ENCODE peak calls at places on chromosomes 16 and 17, in nine cellular contexts. One of them, this sample, is unnamed.

GRCh38 chr17:6215071-6216035 is 145.2 kb downstream of the WSCD1 start:
- DNase-seq in choroid plexus epithelial cell: no peak
- DNase-seq in NCI-H1436: no peak
- DNase-seq in neural crest cell: no peak
- DNase-seq in stimulated activated CD4-positive, alpha-beta T cell treated with anti-CD3 and anti-CD28 coated beads, Interleukin-15, amount 100 ng/mL, for 24 hours: no peak
- DNase-seq in fibroblast of the aortic adventitia: no peak
- DNase-seq in mucosa of descending colon: no peak
- DNase-seq in T-cell: no peak
- DNase-seq in OCI-M1: no peak
- DNase-seq in this sample: no peak

GRCh38 chr16:80260906-80261311 is 279.9 kb upstream of the DYNLRB2 start:
- DNase-seq in choroid plexus epithelial cell: peak
- DNase-seq in NCI-H1436: no peak
- DNase-seq in neural crest cell: no peak
- DNase-seq in stimulated activated CD4-positive, alpha-beta T cell treated with anti-CD3 and anti-CD28 coated beads, Interleukin-15, amount 100 ng/mL, for 24 hours: no peak
- DNase-seq in fibroblast of the aortic adventitia: no peak
- DNase-seq in mucosa of descending colon: peak
- DNase-seq in T-cell: no peak
- DNase-seq in OCI-M1: no peak
- DNase-seq in this sample: no peak

GRCh38 chr17:19755392-19755791 is 7.3 kb upstream of the ALDH3A1 start:
- DNase-seq in choroid plexus epithelial cell: no peak
- DNase-seq in NCI-H1436: no peak
- DNase-seq in neural crest cell: no peak
- DNase-seq in stimulated activated CD4-positive, alpha-beta T cell treated with anti-CD3 and anti-CD28 coated beads, Interleukin-15, amount 100 ng/mL, for 24 hours: no peak
- DNase-seq in fibroblast of the aortic adventitia: no peak
- DNase-seq in mucosa of descending colon: no peak
- DNase-seq in T-cell: no peak
- DNase-seq in OCI-M1: no peak
- DNase-seq in this sample: no peak

GRCh38 chr17:30421592-30421991 is 42.9 kb downstream of the CPD start:
- DNase-seq in choroid plexus epithelial cell: no peak
- DNase-seq in NCI-H1436: no peak
- DNase-seq in neural crest cell: no peak
- DNase-seq in stimulated activated CD4-positive, alpha-beta T cell treated with anti-CD3 and anti-CD28 coated beads, Interleukin-15, amount 100 ng/mL, for 24 hours: no peak
- DNase-seq in fibroblast of the aortic adventitia: no peak
- DNase-seq in mucosa of descending colon: no peak
- DNase-seq in T-cell: no peak
- DNase-seq in OCI-M1: no peak
- DNase-seq in this sample: no peak

GRCh38 chr17:19321481-19322128 is 40.9 kb downstream of the B9D1 start:
- DNase-seq in choroid plexus epithelial cell: no peak
- DNase-seq in NCI-H1436: no peak
- DNase-seq in neural crest cell: no peak
- DNase-seq in stimulated activated CD4-positive, alpha-beta T cell treated with anti-CD3 and anti-CD28 coated beads, Interleukin-15, amount 100 ng/mL, for 24 hours: no peak
- DNase-seq in fibroblast of the aortic adventitia: no peak
- DNase-seq in mucosa of descending colon: no peak
- DNase-seq in T-cell: no peak
- DNase-seq in OCI-M1: no peak
- DNase-seq in this sample: no peak

GRCh38 chr17:81127526-81128177 is 37.7 kb upstream of the PVALEF start:
- DNase-seq in choroid plexus epithelial cell: no peak
- DNase-seq in NCI-H1436: no peak
- DNase-seq in neural crest cell: no peak
- DNase-seq in stimulated activated CD4-positive, alpha-beta T cell treated with anti-CD3 and anti-CD28 coated beads, Interleukin-15, amount 100 ng/mL, for 24 hours: no peak
- DNase-seq in fibroblast of the aortic adventitia: no peak
- DNase-seq in mucosa of descending colon: no peak
- DNase-seq in T-cell: no peak
- DNase-seq in OCI-M1: no peak
- DNase-seq in this sample: no peak

GRCh38 chr17:35536664-35537160 is 766 bp downstream of the SLFN12L start:
- DNase-seq in choroid plexus epithelial cell: no peak
- DNase-seq in NCI-H1436: no peak
- DNase-seq in neural crest cell: no peak
- DNase-seq in stimulated activated CD4-positive, alpha-beta T cell treated with anti-CD3 and anti-CD28 coated beads, Interleukin-15, amount 100 ng/mL, for 24 hours: peak
- DNase-seq in fibroblast of the aortic adventitia: no peak
- DNase-seq in mucosa of descending colon: no peak
- DNase-seq in T-cell: no peak
- DNase-seq in OCI-M1: peak
- DNase-seq in this sample: no peak

GRCh38 chr17:82092995-82093751 is 4.9 kb downstream of the FASN start:
- DNase-seq in choroid plexus epithelial cell: no peak
- DNase-seq in NCI-H1436: no peak
- DNase-seq in neural crest cell: no peak
- DNase-seq in stimulated activated CD4-positive, alpha-beta T cell treated with anti-CD3 and anti-CD28 coated beads, Interleukin-15, amount 100 ng/mL, for 24 hours: peak
- DNase-seq in fibroblast of the aortic adventitia: no peak
- DNase-seq in mucosa of descending colon: peak
- DNase-seq in T-cell: no peak
- DNase-seq in OCI-M1: no peak
- DNase-seq in this sample: no peak

GRCh38 chr16:16150117-16150877 is 73.0 kb downstream of the ABCC6 start:
- DNase-seq in choroid plexus epithelial cell: peak
- DNase-seq in NCI-H1436: no peak
- DNase-seq in neural crest cell: no peak
- DNase-seq in stimulated activated CD4-positive, alpha-beta T cell treated with anti-CD3 and anti-CD28 coated beads, Interleukin-15, amount 100 ng/mL, for 24 hours: no peak
- DNase-seq in fibroblast of the aortic adventitia: peak
- DNase-seq in mucosa of descending colon: peak
- DNase-seq in T-cell: no peak
- DNase-seq in OCI-M1: no peak
- DNase-seq in this sample: no peak

GRCh38 chr17:50200447-50201225 is 795 bp downstream of the COL1A1 start:
- DNase-seq in choroid plexus epithelial cell: peak
- DNase-seq in NCI-H1436: peak
- DNase-seq in neural crest cell: peak
- DNase-seq in stimulated activated CD4-positive, alpha-beta T cell treated with anti-CD3 and anti-CD28 coated beads, Interleukin-15, amount 100 ng/mL, for 24 hours: peak
- DNase-seq in fibroblast of the aortic adventitia: peak
- DNase-seq in mucosa of descending colon: peak
- DNase-seq in T-cell: peak
- DNase-seq in OCI-M1: peak
- DNase-seq in this sample: peak

GRCh38 chr17:47851764-47852112 is 775 bp upstream of the SP6 start:
- DNase-seq in choroid plexus epithelial cell: no peak
- DNase-seq in NCI-H1436: no peak
- DNase-seq in neural crest cell: no peak
- DNase-seq in stimulated activated CD4-positive, alpha-beta T cell treated with anti-CD3 and anti-CD28 coated beads, Interleukin-15, amount 100 ng/mL, for 24 hours: no peak
- DNase-seq in fibroblast of the aortic adventitia: no peak
- DNase-seq in mucosa of descending colon: no peak
- DNase-seq in T-cell: no peak
- DNase-seq in OCI-M1: no peak
- DNase-seq in this sample: no peak

GRCh38 chr17:63714550-63715277 is 14.8 kb upstream of the LIMD2 start:
- DNase-seq in choroid plexus epithelial cell: peak
- DNase-seq in NCI-H1436: no peak
- DNase-seq in neural crest cell: no peak
- DNase-seq in stimulated activated CD4-positive, alpha-beta T cell treated with anti-CD3 and anti-CD28 coated beads, Interleukin-15, amount 100 ng/mL, for 24 hours: no peak
- DNase-seq in fibroblast of the aortic adventitia: no peak
- DNase-seq in mucosa of descending colon: no peak
- DNase-seq in T-cell: no peak
- DNase-seq in OCI-M1: no peak
- DNase-seq in this sample: no peak

GRCh38 chr16:88382491-88383400 is at the start of gene ZNF469:
- DNase-seq in choroid plexus epithelial cell: peak
- DNase-seq in NCI-H1436: no peak
- DNase-seq in neural crest cell: no peak
- DNase-seq in stimulated activated CD4-positive, alpha-beta T cell treated with anti-CD3 and anti-CD28 coated beads, Interleukin-15, amount 100 ng/mL, for 24 hours: peak
- DNase-seq in fibroblast of the aortic adventitia: peak
- DNase-seq in mucosa of descending colon: peak
- DNase-seq in T-cell: no peak
- DNase-seq in OCI-M1: no peak
- DNase-seq in this sample: no peak

GRCh38 chr17:19744922-19745757 is 3.0 kb downstream of the ALDH3A1 start:
- DNase-seq in choroid plexus epithelial cell: peak
- DNase-seq in NCI-H1436: peak
- DNase-seq in neural crest cell: peak
- DNase-seq in stimulated activated CD4-positive, alpha-beta T cell treated with anti-CD3 and anti-CD28 coated beads, Interleukin-15, amount 100 ng/mL, for 24 hours: peak
- DNase-seq in fibroblast of the aortic adventitia: peak
- DNase-seq in mucosa of descending colon: peak
- DNase-seq in T-cell: peak
- DNase-seq in OCI-M1: peak
- DNase-seq in this sample: no peak

GRCh38 chr17:19508327-19508867 is 25.3 kb upstream of the SLC47A1 start:
- DNase-seq in choroid plexus epithelial cell: no peak
- DNase-seq in NCI-H1436: peak
- DNase-seq in neural crest cell: no peak
- DNase-seq in stimulated activated CD4-positive, alpha-beta T cell treated with anti-CD3 and anti-CD28 coated beads, Interleukin-15, amount 100 ng/mL, for 24 hours: peak
- DNase-seq in fibroblast of the aortic adventitia: no peak
- DNase-seq in mucosa of descending colon: peak
- DNase-seq in T-cell: peak
- DNase-seq in OCI-M1: no peak
- DNase-seq in this sample: no peak

GRCh38 chr16:2467301-2468141 is 3.6 kb upstream of the NTN3 start:
- DNase-seq in choroid plexus epithelial cell: peak
- DNase-seq in NCI-H1436: peak
- DNase-seq in neural crest cell: peak
- DNase-seq in stimulated activated CD4-positive, alpha-beta T cell treated with anti-CD3 and anti-CD28 coated beads, Interleukin-15, amount 100 ng/mL, for 24 hours: peak
- DNase-seq in fibroblast of the aortic adventitia: peak
- DNase-seq in mucosa of descending colon: peak
- DNase-seq in T-cell: no peak
- DNase-seq in OCI-M1: peak
- DNase-seq in this sample: peak

GRCh38 chr17:80927791-80928216 is 63.8 kb upstream of the CHMP6 start:
- DNase-seq in choroid plexus epithelial cell: peak
- DNase-seq in NCI-H1436: no peak
- DNase-seq in neural crest cell: no peak
- DNase-seq in stimulated activated CD4-positive, alpha-beta T cell treated with anti-CD3 and anti-CD28 coated beads, Interleukin-15, amount 100 ng/mL, for 24 hours: no peak
- DNase-seq in fibroblast of the aortic adventitia: no peak
- DNase-seq in mucosa of descending colon: no peak
- DNase-seq in T-cell: no peak
- DNase-seq in OCI-M1: no peak
- DNase-seq in this sample: no peak

GRCh38 chr17:79897243-79898063 is 58.2 kb upstream of the CBX4 start:
- DNase-seq in choroid plexus epithelial cell: no peak
- DNase-seq in NCI-H1436: no peak
- DNase-seq in neural crest cell: no peak
- DNase-seq in stimulated activated CD4-positive, alpha-beta T cell treated with anti-CD3 and anti-CD28 coated beads, Interleukin-15, amount 100 ng/mL, for 24 hours: no peak
- DNase-seq in fibroblast of the aortic adventitia: no peak
- DNase-seq in mucosa of descending colon: no peak
- DNase-seq in T-cell: no peak
- DNase-seq in OCI-M1: no peak
- DNase-seq in this sample: no peak

GRCh38 chr17:36722121-36722902 is 120.9 kb downstream of the MRM1 start:
- DNase-seq in choroid plexus epithelial cell: peak
- DNase-seq in NCI-H1436: peak
- DNase-seq in neural crest cell: peak
- DNase-seq in stimulated activated CD4-positive, alpha-beta T cell treated with anti-CD3 and anti-CD28 coated beads, Interleukin-15, amount 100 ng/mL, for 24 hours: peak
- DNase-seq in fibroblast of the aortic adventitia: peak
- DNase-seq in mucosa of descending colon: peak
- DNase-seq in T-cell: peak
- DNase-seq in OCI-M1: peak
- DNase-seq in this sample: no peak

GRCh38 chr16:56702836-56703235 is 20.6 kb downstream of the MT1X start:
- DNase-seq in choroid plexus epithelial cell: no peak
- DNase-seq in NCI-H1436: no peak
- DNase-seq in neural crest cell: no peak
- DNase-seq in stimulated activated CD4-positive, alpha-beta T cell treated with anti-CD3 and anti-CD28 coated beads, Interleukin-15, amount 100 ng/mL, for 24 hours: no peak
- DNase-seq in fibroblast of the aortic adventitia: no peak
- DNase-seq in mucosa of descending colon: no peak
- DNase-seq in T-cell: no peak
- DNase-seq in OCI-M1: no peak
- DNase-seq in this sample: no peak

GRCh38 chr16:1477033-1477432 is 2.2 kb upstream of the CLCN7 start:
- DNase-seq in choroid plexus epithelial cell: no peak
- DNase-seq in NCI-H1436: no peak
- DNase-seq in neural crest cell: no peak
- DNase-seq in stimulated activated CD4-positive, alpha-beta T cell treated with anti-CD3 and anti-CD28 coated beads, Interleukin-15, amount 100 ng/mL, for 24 hours: no peak
- DNase-seq in fibroblast of the aortic adventitia: no peak
- DNase-seq in mucosa of descending colon: no peak
- DNase-seq in T-cell: no peak
- DNase-seq in OCI-M1: no peak
- DNase-seq in this sample: no peak

GRCh38 chr16:11560701-11561439 is 25.8 kb downstream of the LITAF start:
- DNase-seq in choroid plexus epithelial cell: peak
- DNase-seq in NCI-H1436: no peak
- DNase-seq in neural crest cell: no peak
- DNase-seq in stimulated activated CD4-positive, alpha-beta T cell treated with anti-CD3 and anti-CD28 coated beads, Interleukin-15, amount 100 ng/mL, for 24 hours: peak
- DNase-seq in fibroblast of the aortic adventitia: no peak
- DNase-seq in mucosa of descending colon: no peak
- DNase-seq in T-cell: peak
- DNase-seq in OCI-M1: no peak
- DNase-seq in this sample: no peak

GRCh38 chr16:30721606-30722005 is 22.6 kb downstream of the SRCAP start:
- DNase-seq in choroid plexus epithelial cell: no peak
- DNase-seq in NCI-H1436: no peak
- DNase-seq in neural crest cell: no peak
- DNase-seq in stimulated activated CD4-positive, alpha-beta T cell treated with anti-CD3 and anti-CD28 coated beads, Interleukin-15, amount 100 ng/mL, for 24 hours: no peak
- DNase-seq in fibroblast of the aortic adventitia: no peak
- DNase-seq in mucosa of descending colon: no peak
- DNase-seq in T-cell: no peak
- DNase-seq in OCI-M1: no peak
- DNase-seq in this sample: no peak

GRCh38 chr17:82238562-82239201 is 9.8 kb downstream of the SLC16A3 start:
- DNase-seq in choroid plexus epithelial cell: peak
- DNase-seq in NCI-H1436: peak
- DNase-seq in neural crest cell: no peak
- DNase-seq in stimulated activated CD4-positive, alpha-beta T cell treated with anti-CD3 and anti-CD28 coated beads, Interleukin-15, amount 100 ng/mL, for 24 hours: peak
- DNase-seq in fibroblast of the aortic adventitia: peak
- DNase-seq in mucosa of descending colon: peak
- DNase-seq in T-cell: peak
- DNase-seq in OCI-M1: no peak
- DNase-seq in this sample: no peak

GRCh38 chr16:87361916-87362619 is 21.5 kb downstream of the FBXO31 start:
- DNase-seq in choroid plexus epithelial cell: peak
- DNase-seq in NCI-H1436: no peak
- DNase-seq in neural crest cell: no peak
- DNase-seq in stimulated activated CD4-positive, alpha-beta T cell treated with anti-CD3 and anti-CD28 coated beads, Interleukin-15, amount 100 ng/mL, for 24 hours: no peak
- DNase-seq in fibroblast of the aortic adventitia: no peak
- DNase-seq in mucosa of descending colon: no peak
- DNase-seq in T-cell: no peak
- DNase-seq in OCI-M1: no peak
- DNase-seq in this sample: no peak

GRCh38 chr16:81650982-81651562 is 128.0 kb upstream of the PLCG2 start:
- DNase-seq in choroid plexus epithelial cell: peak
- DNase-seq in NCI-H1436: peak
- DNase-seq in neural crest cell: no peak
- DNase-seq in stimulated activated CD4-positive, alpha-beta T cell treated with anti-CD3 and anti-CD28 coated beads, Interleukin-15, amount 100 ng/mL, for 24 hours: no peak
- DNase-seq in fibroblast of the aortic adventitia: peak
- DNase-seq in mucosa of descending colon: peak
- DNase-seq in T-cell: no peak
- DNase-seq in OCI-M1: peak
- DNase-seq in this sample: no peak

GRCh38 chr17:81898885-81899284 is 3.2 kb upstream of the NPB start:
- DNase-seq in choroid plexus epithelial cell: no peak
- DNase-seq in NCI-H1436: no peak
- DNase-seq in neural crest cell: no peak
- DNase-seq in stimulated activated CD4-positive, alpha-beta T cell treated with anti-CD3 and anti-CD28 coated beads, Interleukin-15, amount 100 ng/mL, for 24 hours: no peak
- DNase-seq in fibroblast of the aortic adventitia: no peak
- DNase-seq in mucosa of descending colon: no peak
- DNase-seq in T-cell: no peak
- DNase-seq in OCI-M1: no peak
- DNase-seq in this sample: no peak

GRCh38 chr16:72173997-72174396 is 2.0 kb upstream of the PMFBP1 start:
- DNase-seq in choroid plexus epithelial cell: no peak
- DNase-seq in NCI-H1436: no peak
- DNase-seq in neural crest cell: no peak
- DNase-seq in stimulated activated CD4-positive, alpha-beta T cell treated with anti-CD3 and anti-CD28 coated beads, Interleukin-15, amount 100 ng/mL, for 24 hours: no peak
- DNase-seq in fibroblast of the aortic adventitia: no peak
- DNase-seq in mucosa of descending colon: no peak
- DNase-seq in T-cell: no peak
- DNase-seq in OCI-M1: no peak
- DNase-seq in this sample: no peak

This sample was measured in GDM1.